ENCODE peak calls at places on chromosome 22, in seven cellular contexts. One of them, this sample, is unnamed.

GRCh38 chr22:20256562-20257473 is 11.3 kb downstream of the RTN4R start:
- DNase-seq in cardiac muscle cell: no peak
- DNase-seq in uterus: no peak
- DNase-seq in fibroblast of lung: no peak
- DNase-seq in body of pancreas: no peak
- DNase-seq in K562: peak; percentile 59
- DNase-seq in GM23338: no peak
- DNase-seq in this sample: no peak

GRCh38 chr22:46064966-46065666 is 85.2 kb upstream of the PPARA start:
- DNase-seq in uterus: peak; percentile 44
- DNase-seq in fibroblast of lung: peak; percentile 51
- DNase-seq in GM23338: no peak
- DNase-seq in K562: no peak
- DNase-seq in cardiac muscle cell: no peak
- DNase-seq in body of pancreas: peak; percentile 57
- DNase-seq in this sample: peak; percentile 68

GRCh38 chr22:38402204-38402603 is 52.8 kb downstream of the KCNJ4 start:
- DNase-seq in fibroblast of lung: no peak
- DNase-seq in GM23338: no peak
- DNase-seq in cardiac muscle cell: no peak
- DNase-seq in K562: no peak
- DNase-seq in body of pancreas: no peak
- DNase-seq in uterus: no peak
- DNase-seq in this sample: no peak

GRCh38 chr22:20803696-20804324 is 29.9 kb downstream of the SERPIND1 start:
- DNase-seq in uterus: no peak
- DNase-seq in GM23338: peak; percentile 65
- DNase-seq in body of pancreas: peak; percentile 21
- DNase-seq in fibroblast of lung: peak; percentile 46
- DNase-seq in K562: peak; percentile 78
- DNase-seq in cardiac muscle cell: peak; percentile 56
- DNase-seq in this sample: no peak

GRCh38 chr22:45511847-45512261 is 9.2 kb downstream of the FBLN1 start:
- DNase-seq in cardiac muscle cell: peak; percentile 93
- DNase-seq in body of pancreas: peak; percentile 23
- DNase-seq in uterus: peak; percentile 90
- DNase-seq in K562: no peak
- DNase-seq in fibroblast of lung: peak; percentile 98
- DNase-seq in GM23338: no peak
- DNase-seq in this sample: no peak

GRCh38 chr22:40922484-40923303 is 28.5 kb upstream of the RBX1 start:
- DNase-seq in K562: peak; percentile 26
- DNase-seq in cardiac muscle cell: peak; percentile 79
- DNase-seq in body of pancreas: no peak
- DNase-seq in uterus: no peak
- DNase-seq in GM23338: peak; percentile 72
- DNase-seq in fibroblast of lung: peak; percentile 81
- DNase-seq in this sample: no peak

GRCh38 chr22:33007485-33007884 is 50.7 kb downstream of the SYN3 start:
- DNase-seq in body of pancreas: no peak
- DNase-seq in uterus: no peak
- DNase-seq in cardiac muscle cell: no peak
- DNase-seq in GM23338: no peak
- DNase-seq in K562: no peak
- DNase-seq in fibroblast of lung: no peak
- DNase-seq in this sample: no peak

GRCh38 chr22:36465232-36466021 is 16.0 kb downstream of the TXN2 start:
- DNase-seq in uterus: peak; percentile 92
- DNase-seq in fibroblast of lung: peak; percentile 96
- DNase-seq in GM23338: no peak
- DNase-seq in body of pancreas: peak; percentile 97
- DNase-seq in K562: no peak
- DNase-seq in cardiac muscle cell: peak; percentile 87
- DNase-seq in this sample: peak; percentile 90

GRCh38 chr22:17997456-17997855 is 26.9 kb downstream of the MICAL3 start:
- DNase-seq in uterus: no peak
- DNase-seq in K562: no peak
- DNase-seq in cardiac muscle cell: no peak
- DNase-seq in fibroblast of lung: no peak
- DNase-seq in body of pancreas: no peak
- DNase-seq in GM23338: no peak
- DNase-seq in this sample: no peak

GRCh38 chr22:34333285-34333684 is 413.0 kb upstream of the LARGE1 start:
- DNase-seq in K562: no peak
- DNase-seq in body of pancreas: no peak
- DNase-seq in fibroblast of lung: no peak
- DNase-seq in GM23338: peak; percentile 16
- DNase-seq in uterus: no peak
- DNase-seq in cardiac muscle cell: no peak
- DNase-seq in this sample: no peak

GRCh38 chr22:19879996-19880785 is 25.5 kb upstream of the GNB1L start:
- DNase-seq in cardiac muscle cell: no peak
- DNase-seq in fibroblast of lung: no peak
- DNase-seq in K562: no peak
- DNase-seq in uterus: peak; percentile 12
- DNase-seq in body of pancreas: peak; percentile 4
- DNase-seq in GM23338: no peak
- DNase-seq in this sample: peak; percentile 56

GRCh38 chr22:45538284-45538683 is 35.6 kb downstream of the FBLN1 start:
- DNase-seq in body of pancreas: no peak
- DNase-seq in uterus: peak; percentile 52
- DNase-seq in cardiac muscle cell: peak; percentile 49
- DNase-seq in GM23338: no peak
- DNase-seq in K562: no peak
- DNase-seq in fibroblast of lung: no peak
- DNase-seq in this sample: no peak

GRCh38 chr22:37483594-37484114 is 2.5 kb downstream of the MFNG start:
- DNase-seq in uterus: no peak
- DNase-seq in body of pancreas: no peak
- DNase-seq in fibroblast of lung: no peak
- DNase-seq in K562: no peak
- DNase-seq in cardiac muscle cell: no peak
- DNase-seq in GM23338: no peak
- DNase-seq in this sample: no peak

GRCh38 chr22:45917146-45917545 is 59.8 kb downstream of the WNT7B start:
- DNase-seq in cardiac muscle cell: no peak
- DNase-seq in GM23338: no peak
- DNase-seq in fibroblast of lung: no peak
- DNase-seq in uterus: no peak
- DNase-seq in body of pancreas: peak; percentile 35
- DNase-seq in K562: no peak
- DNase-seq in this sample: no peak

GRCh38 chr22:38305481-38306448 is 11.5 kb downstream of the CSNK1E start:
- DNase-seq in K562: no peak
- DNase-seq in uterus: no peak
- DNase-seq in body of pancreas: no peak
- DNase-seq in fibroblast of lung: peak; percentile 57
- DNase-seq in GM23338: peak; percentile 84
- DNase-seq in cardiac muscle cell: peak; percentile 68
- DNase-seq in this sample: no peak

GRCh38 chr22:20449819-20450550 is 12.4 kb upstream of the SCARF2 start:
- DNase-seq in fibroblast of lung: no peak
- DNase-seq in uterus: no peak
- DNase-seq in K562: no peak
- DNase-seq in cardiac muscle cell: no peak
- DNase-seq in body of pancreas: no peak
- DNase-seq in GM23338: no peak
- DNase-seq in this sample: no peak

GRCh38 chr22:35892192-35892591 is 136.4 kb downstream of the RBFOX2 start:
- DNase-seq in K562: no peak
- DNase-seq in uterus: peak; percentile 67
- DNase-seq in fibroblast of lung: peak; percentile 70
- DNase-seq in body of pancreas: no peak
- DNase-seq in cardiac muscle cell: peak; percentile 81
- DNase-seq in GM23338: no peak
- DNase-seq in this sample: no peak

GRCh38 chr22:30274061-30274812 is 7.6 kb upstream of the OSM start:
- DNase-seq in K562: no peak
- DNase-seq in GM23338: no peak
- DNase-seq in fibroblast of lung: no peak
- DNase-seq in uterus: no peak
- DNase-seq in body of pancreas: no peak
- DNase-seq in cardiac muscle cell: no peak
- DNase-seq in this sample: no peak

GRCh38 chr22:35955546-35955945 is 73.1 kb downstream of the RBFOX2 start:
- DNase-seq in cardiac muscle cell: no peak
- DNase-seq in fibroblast of lung: no peak
- DNase-seq in K562: no peak
- DNase-seq in GM23338: no peak
- DNase-seq in uterus: no peak
- DNase-seq in body of pancreas: no peak
- DNase-seq in this sample: no peak

GRCh38 chr22:29879738-29880137 is 3.2 kb upstream of the MTMR3 start:
- DNase-seq in body of pancreas: no peak
- DNase-seq in cardiac muscle cell: no peak
- DNase-seq in GM23338: peak; percentile 47
- DNase-seq in fibroblast of lung: no peak
- DNase-seq in uterus: no peak
- DNase-seq in K562: peak; percentile 15
- DNase-seq in this sample: no peak

GRCh38 chr22:21684492-21685163 is 18.8 kb downstream of the PPIL2 start:
- DNase-seq in body of pancreas: no peak
- DNase-seq in cardiac muscle cell: no peak
- DNase-seq in uterus: no peak
- DNase-seq in fibroblast of lung: no peak
- DNase-seq in GM23338: no peak
- DNase-seq in K562: no peak
- DNase-seq in this sample: no peak

GRCh38 chr22:37782340-37783168 is 25.2 kb upstream of the GCAT start:
- DNase-seq in cardiac muscle cell: no peak
- DNase-seq in fibroblast of lung: no peak
- DNase-seq in uterus: no peak
- DNase-seq in GM23338: no peak
- DNase-seq in body of pancreas: no peak
- DNase-seq in K562: peak; percentile 55
- DNase-seq in this sample: no peak

GRCh38 chr22:31604746-31605705 is 57.0 kb downstream of the PISD start:
- DNase-seq in fibroblast of lung: no peak
- DNase-seq in cardiac muscle cell: no peak
- DNase-seq in GM23338: no peak
- DNase-seq in uterus: no peak
- DNase-seq in K562: no peak
- DNase-seq in body of pancreas: no peak
- DNase-seq in this sample: no peak

DNA sequence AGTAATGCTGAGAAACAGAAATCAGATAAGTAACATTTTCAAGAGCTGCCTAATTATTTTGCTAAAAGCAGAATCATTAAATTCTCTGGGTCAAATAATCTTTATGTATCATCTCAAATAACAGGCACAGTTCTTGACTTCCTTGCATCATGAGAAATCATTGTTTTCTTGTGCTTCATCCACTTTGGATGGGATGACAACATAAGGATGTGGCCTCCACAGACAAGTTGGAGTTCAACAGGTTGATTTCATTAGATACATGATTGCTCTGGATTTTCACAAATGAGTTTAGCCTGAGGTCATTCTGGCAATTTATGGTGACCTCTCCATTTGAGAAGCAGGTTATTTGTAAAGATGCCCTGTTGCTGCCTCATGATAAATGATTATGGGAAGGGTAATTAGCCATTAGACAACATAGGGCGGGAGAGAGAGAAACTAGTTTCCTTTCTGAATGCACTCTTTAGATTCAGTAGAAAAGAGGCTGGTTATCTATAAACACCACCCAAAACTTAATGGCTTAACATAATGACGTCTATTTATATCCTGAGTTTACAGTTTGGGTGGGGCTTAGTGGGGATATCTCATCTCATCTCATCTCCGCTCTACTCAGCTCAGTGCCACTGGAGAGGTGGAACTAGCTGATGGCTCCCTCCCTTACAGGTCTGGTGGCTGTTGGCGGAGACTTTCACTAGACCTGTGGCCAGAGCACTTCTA is 35.0 kb upstream of the ADORA2A start:
- DNase-seq in GM23338: no peak
- DNase-seq in cardiac muscle cell: no peak
- DNase-seq in body of pancreas: no peak
- DNase-seq in K562: no peak
- DNase-seq in uterus: no peak
- DNase-seq in fibroblast of lung: no peak
- DNase-seq in this sample: no peak
- H3K27ac ChIP-seq in GM23338: no peak overlapping the region
- H3K27ac ChIP-seq in cardiac muscle cell: no peak overlapping the region
- H3K27ac ChIP-seq in body of pancreas: no peak overlapping the region
- H3K27ac ChIP-seq in K562: no peak overlapping the region
- H3K27ac ChIP-seq in uterus: peak overlapping the region; percentile 68
- H3K27ac ChIP-seq in fibroblast of lung: no peak overlapping the region
- H3K27ac ChIP-seq in this sample: no peak overlapping the region

GRCh38 chr22:42342426-42343135 is 72.1 kb upstream of the TCF20 start:
- DNase-seq in K562: no peak
- DNase-seq in cardiac muscle cell: no peak
- DNase-seq in fibroblast of lung: no peak
- DNase-seq in uterus: no peak
- DNase-seq in body of pancreas: no peak
- DNase-seq in GM23338: no peak
- DNase-seq in this sample: no peak
- H3K4me3 ChIP-seq in K562: no peak overlapping the region
- H3K4me3 ChIP-seq in cardiac muscle cell: peak overlapping the region; percentile 37
- H3K4me3 ChIP-seq in fibroblast of lung: peak overlapping the region; percentile 20
- H3K4me3 ChIP-seq in uterus: no peak overlapping the region
- H3K4me3 ChIP-seq in body of pancreas: no peak overlapping the region
- H3K4me3 ChIP-seq in GM23338: peak overlapping the region; percentile 49
- H3K4me3 ChIP-seq in this sample: peak overlapping the region; percentile 74

DNA sequence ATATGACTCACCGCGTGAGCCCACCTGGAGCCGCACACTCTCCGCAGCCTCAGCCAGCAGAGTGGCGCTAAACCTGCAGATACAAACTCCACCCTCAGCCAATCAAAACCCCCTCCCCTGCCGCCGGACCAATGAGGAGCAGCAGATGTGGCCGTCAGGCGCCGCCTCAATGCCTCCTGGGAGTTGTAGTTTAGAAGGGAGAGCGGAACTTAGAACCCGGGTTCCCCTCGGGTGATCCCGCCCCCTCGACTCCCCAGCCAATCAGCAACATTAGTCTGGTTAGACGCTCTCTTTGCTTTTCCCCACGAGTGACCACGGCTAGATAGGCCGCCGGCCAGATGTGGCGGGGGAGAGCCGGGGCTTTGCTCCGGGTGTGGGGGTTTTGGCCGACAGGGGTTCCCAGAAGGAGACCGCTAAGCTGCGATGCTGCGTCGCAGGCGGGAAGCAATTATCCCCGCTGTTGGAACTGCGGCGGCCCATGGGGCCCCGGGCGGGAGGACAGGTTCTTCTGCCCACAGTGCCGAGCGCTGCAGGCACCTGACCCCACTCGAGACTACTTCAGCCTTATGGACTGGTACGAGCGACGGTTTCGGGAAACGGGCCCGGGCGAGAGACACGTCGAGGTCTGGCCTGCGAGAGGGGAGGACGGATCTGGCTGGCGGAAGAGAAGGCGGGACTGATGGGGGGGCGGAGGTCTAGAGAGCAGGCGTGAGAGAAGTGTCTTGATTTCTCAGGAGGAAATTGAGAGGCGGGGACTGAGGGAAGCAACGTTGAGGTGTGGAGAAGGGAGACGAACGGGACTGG is at the start of the genes CHEK2 and HSCB:
- DNase-seq in uterus: peak; percentile 99
- DNase-seq in fibroblast of lung: peak; percentile 98
- DNase-seq in body of pancreas: peak; percentile 97
- DNase-seq in K562: peak; percentile 94
- DNase-seq in cardiac muscle cell: peak; percentile 99
- DNase-seq in GM23338: peak; percentile 99
- DNase-seq in this sample: peak; percentile 99
- TF ChIP-seq CTCF in uterus: no peak
- TF ChIP-seq CTCF in fibroblast of lung: no peak
- TF ChIP-seq CTCF in body of pancreas: no peak
- TF ChIP-seq CTCF in K562: peak; percentile 32
- TF ChIP-seq CTCF in cardiac muscle cell: peak; percentile 2
- TF ChIP-seq CTCF in GM23338: no peak
- TF ChIP-seq CTCF in this sample: no peak

GRCh38 chr22:25126510-25126909 is 73.1 kb upstream of the CRYBB3 start:
- DNase-seq in body of pancreas: no peak
- DNase-seq in GM23338: no peak
- DNase-seq in cardiac muscle cell: no peak
- DNase-seq in fibroblast of lung: no peak
- DNase-seq in K562: no peak
- DNase-seq in uterus: no peak
- DNase-seq in this sample: no peak
- H3K27ac ChIP-seq in body of pancreas: peak overlapping the region; percentile 5
- H3K27ac ChIP-seq in GM23338: no peak overlapping the region
- H3K27ac ChIP-seq in cardiac muscle cell: no peak overlapping the region
- H3K27ac ChIP-seq in fibroblast of lung: no peak overlapping the region
- H3K27ac ChIP-seq in K562: no peak overlapping the region
- H3K27ac ChIP-seq in uterus: no peak overlapping the region
- H3K27ac ChIP-seq in this sample: peak overlapping the region; percentile 18